ENCODE peak calls at places on chromosomes 4 and X, in six cellular contexts. M, P, A, D, G and B are unnamed samples.

GRCh38 chr4:15004701-15005301 is 2.5 kb downstream of the CPEB2 start:
- DNase-seq in M (peak), P (peak), A (peak), D (peak), G (no peak), B (peak)

GRCh38 chr4:41204400-41204978 is 9.9 kb downstream of the APBB2 start:
- DNase-seq in M (no peak), P (no peak), A (peak), D (peak), G (peak), B (peak)

GRCh38 chr4:168923526-168924194 is 86.4 kb downstream of the CBR4 start:
- DNase-seq in M (peak), P (peak), A (peak), D (peak), G (peak), B (peak)

GRCh38 chrX:110414679-110415439 is 56.2 kb downstream of the RTL9 start:
- DNase-seq in M (no peak), P (peak), A (no peak), D (peak), G (no peak), B (no peak)

GRCh38 chr4:182507808-182508207 is 264.6 kb downstream of the TENM3 start:
- DNase-seq in M (no peak), P (no peak), A (no peak), D (no peak), G (no peak), B (no peak)

GRCh38 chr4:185738038-185738552 is 73.9 kb downstream of the SORBS2 start:
- DNase-seq in M (no peak), P (no peak), A (peak), D (peak), G (no peak), B (peak)

GRCh38 chr4:105909699-105910340 is 14.5 kb downstream of the NPNT start:
- DNase-seq in M (no peak), P (no peak), A (peak), D (no peak), G (peak), B (peak)

GRCh38 chrX:49840679-49841078 is 11.6 kb downstream of the PAGE4 start:
- DNase-seq in M (no peak), P (peak), A (peak), D (peak), G (peak), B (peak)

GRCh38 chrX:65997978-65998717 is 41.7 kb downstream of the VSIG4 start:
- DNase-seq in M (no peak), P (no peak), A (no peak), D (no peak), G (no peak), B (no peak)

GRCh38 chr4:96649536-96649935 is 809.6 kb downstream of the PDHA2 start:
- DNase-seq in M (no peak), P (no peak), A (peak), D (no peak), G (peak), B (peak)

GRCh38 chr4:109739547-109739946 is 9.7 kb upstream of the PLA2G12A start:
- DNase-seq in M (no peak), P (no peak), A (peak), D (no peak), G (no peak), B (peak)

GRCh38 chr4:304987-305680 is at the start of gene ZNF732:
- DNase-seq in M (peak), P (no peak), A (peak), D (peak), G (no peak), B (peak)

GRCh38 chrX:73239242-73239641 is 24.6 kb upstream of the NAP1L2 start:
- DNase-seq in M (no peak), P (no peak), A (no peak), D (no peak), G (no peak), B (no peak)

GRCh38 chr4:110823251-110823650 is 200.4 kb upstream of the PITX2 start:
- DNase-seq in M (no peak), P (no peak), A (peak), D (peak), G (no peak), B (peak)

GRCh38 chr4:123250843-123251242 is 145.8 kb upstream of the SPRY1 start:
- DNase-seq in M (peak), P (no peak), A (peak), D (peak), G (no peak), B (peak)

GRCh38 chrX:55132416-55132815 is 43.6 kb downstream of the PAGE2 start:
- DNase-seq in M (no peak), P (no peak), A (no peak), D (no peak), G (no peak), B (no peak)

GRCh38 chr4:1518997-1519700 is 112.9 kb upstream of the NKX1-1 start:
- DNase-seq in M (no peak), P (no peak), A (no peak), D (no peak), G (no peak), B (no peak)

GRCh38 chr4:104616401-104616820 is 121.7 kb upstream of the CXXC4 start:
- DNase-seq in M (no peak), P (no peak), A (no peak), D (no peak), G (no peak), B (no peak)

GRCh38 chrX:129877401-129877800 is 28.6 kb upstream of the UTP14A start:
- DNase-seq in M (no peak), P (no peak), A (no peak), D (no peak), G (no peak), B (no peak)

GRCh38 chr4:67912051-67912450 is 28.2 kb upstream of the TMPRSS11D start:
- DNase-seq in M (no peak), P (no peak), A (no peak), D (no peak), G (no peak), B (no peak)

GRCh38 chrX:107725761-107726555 is 49.6 kb downstream of the TSC22D3 start:
- DNase-seq in M (no peak), P (no peak), A (peak), D (no peak), G (no peak), B (peak)

GRCh38 chrX:46574337-46574940 is 874 bp downstream of the CHST7 start:
- DNase-seq in M (no peak), P (peak), A (no peak), D (no peak), G (no peak), B (peak)

GRCh38 chr4:67556426-67556825 is 2.1 kb upstream of the STAP1 start:
- DNase-seq in M (no peak), P (no peak), A (no peak), D (no peak), G (no peak), B (no peak)

GRCh38 chr4:185774815-185775684 is 36.9 kb downstream of the SORBS2 start:
- DNase-seq in M (peak), P (no peak), A (peak), D (peak), G (no peak), B (peak)

GRCh38 chrX:13894888-13895564 is 78.1 kb upstream of the GPM6B start:
- DNase-seq in M (no peak), P (no peak), A (peak), D (peak), G (no peak), B (no peak)

GRCh38 chrX:20515841-20516461 is 249.2 kb upstream of the RPS6KA3 start:
- DNase-seq in M (peak), P (peak), A (peak), D (peak), G (peak), B (peak)

GRCh38 chr4:37661643-37662221 is 24.4 kb downstream of the RELL1 start:
- DNase-seq in M (no peak), P (no peak), A (peak), D (peak), G (no peak), B (no peak)

GRCh38 chr4:177001271-177002175 is 208.8 kb upstream of the VEGFC start:
- DNase-seq in M (no peak), P (no peak), A (peak), D (peak), G (no peak), B (peak)

GRCh38 chr4:119206178-119206577 is 6.3 kb upstream of the USP53 start:
- DNase-seq in M (no peak), P (no peak), A (no peak), D (no peak), G (no peak), B (no peak)

GRCh38 chr4:16779028-16779675 is 119.3 kb downstream of the LDB2 start:
- DNase-seq in M (no peak), P (no peak), A (no peak), D (peak), G (no peak), B (no peak)

GRCh38 chrX:41332988-41333743 is 796 bp upstream of the DDX3X start:
- DNase-seq in M (no peak), P (peak), A (peak), D (peak), G (peak), B (peak)

GRCh38 chr4:143692241-143692640 is 8.2 kb downstream of the FREM3 start:
- DNase-seq in M (no peak), P (no peak), A (no peak), D (no peak), G (no peak), B (no peak)

GRCh38 chrX:151753313-151754041 is 18.9 kb downstream of the CNGA2 start:
- DNase-seq in M (peak), P (peak), A (peak), D (peak), G (peak), B (peak)

GRCh38 chrX:112760697-112761096 is 79.9 kb downstream of the AMOT start:
- DNase-seq in M (no peak), P (peak), A (no peak), D (peak), G (no peak), B (no peak)

GRCh38 chr4:41406051-41406516 is 131.9 kb upstream of the LIMCH1 start:
- DNase-seq in M (no peak), P (no peak), A (no peak), D (no peak), G (no peak), B (no peak)

GRCh38 chrX:107227780-107228485 is 21.5 kb downstream of the DNAAF6 start:
- DNase-seq in M (no peak), P (no peak), A (no peak), D (no peak), G (no peak), B (no peak)

GRCh38 chr4:150135134-150135773 is 57.0 kb downstream of the DCLK2 start:
- DNase-seq in M (no peak), P (no peak), A (no peak), D (no peak), G (no peak), B (no peak)

GRCh38 chrX:23752740-23753435 is 9.8 kb upstream of the ACOT9 start:
- DNase-seq in M (no peak), P (no peak), A (no peak), D (peak), G (no peak), B (peak)

GRCh38 chr4:10082459-10083272 is 33.9 kb downstream of the WDR1 start:
- DNase-seq in M (no peak), P (no peak), A (no peak), D (no peak), G (no peak), B (no peak)

DNA sequence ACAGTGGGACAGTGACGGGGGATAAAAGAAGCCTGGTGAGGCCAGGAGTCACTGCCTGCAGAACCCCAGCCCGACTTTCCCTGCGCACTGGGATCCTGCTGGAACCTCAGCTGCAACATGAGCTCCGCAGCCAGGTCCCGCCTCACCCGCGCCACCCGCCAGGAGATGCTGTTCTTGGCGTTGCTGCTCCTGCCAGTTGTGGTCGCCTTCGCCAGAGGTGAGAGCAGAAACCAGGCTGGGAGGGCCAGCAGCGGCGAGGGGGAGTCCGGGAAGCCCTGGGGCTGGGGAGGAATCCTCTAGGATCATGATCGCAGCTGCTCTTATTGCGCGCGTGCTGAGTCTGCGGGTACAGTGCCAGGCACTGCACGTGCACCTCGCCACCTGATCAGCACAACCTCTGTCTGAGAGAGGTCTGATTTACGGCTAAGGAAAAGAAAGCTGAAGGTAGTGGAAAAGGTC is at the start of gene PF4V1:
- DNase-seq in M (no peak), P (no peak), A (no peak), D (no peak), G (no peak), B (no peak)
- TF ChIP-seq CTCF in M (peak), P (no peak), A (no peak), D (peak), G (no peak), B (peak)

GRCh38 chr4:23001478-23001877 is 308.7 kb downstream of the GBA3 start:
- DNase-seq in M (no peak), P (no peak), A (no peak), D (no peak), G (no peak), B (no peak)

GRCh38 chr4:22997358-22998224 is 304.9 kb downstream of the GBA3 start:
- DNase-seq in M (no peak), P (no peak), A (no peak), D (no peak), G (no peak), B (no peak)

GRCh38 chr4:22999419-22999818 is 306.7 kb downstream of the GBA3 start:
- DNase-seq in M (no peak), P (no peak), A (no peak), D (peak), G (no peak), B (no peak)
- TF ChIP-seq CTCF in M (no peak), P (no peak), A (no peak), D (peak), G (no peak), B (no peak)

GRCh38 chrX:34275710-34276109 is 143.6 kb upstream of the FAM47A start:
- DNase-seq in M (no peak), P (no peak), A (peak), D (no peak), G (no peak), B (no peak)
- TF ChIP-seq CTCF in M (no peak), P (no peak), A (peak), D (no peak), G (no peak), B (no peak)

DNA sequence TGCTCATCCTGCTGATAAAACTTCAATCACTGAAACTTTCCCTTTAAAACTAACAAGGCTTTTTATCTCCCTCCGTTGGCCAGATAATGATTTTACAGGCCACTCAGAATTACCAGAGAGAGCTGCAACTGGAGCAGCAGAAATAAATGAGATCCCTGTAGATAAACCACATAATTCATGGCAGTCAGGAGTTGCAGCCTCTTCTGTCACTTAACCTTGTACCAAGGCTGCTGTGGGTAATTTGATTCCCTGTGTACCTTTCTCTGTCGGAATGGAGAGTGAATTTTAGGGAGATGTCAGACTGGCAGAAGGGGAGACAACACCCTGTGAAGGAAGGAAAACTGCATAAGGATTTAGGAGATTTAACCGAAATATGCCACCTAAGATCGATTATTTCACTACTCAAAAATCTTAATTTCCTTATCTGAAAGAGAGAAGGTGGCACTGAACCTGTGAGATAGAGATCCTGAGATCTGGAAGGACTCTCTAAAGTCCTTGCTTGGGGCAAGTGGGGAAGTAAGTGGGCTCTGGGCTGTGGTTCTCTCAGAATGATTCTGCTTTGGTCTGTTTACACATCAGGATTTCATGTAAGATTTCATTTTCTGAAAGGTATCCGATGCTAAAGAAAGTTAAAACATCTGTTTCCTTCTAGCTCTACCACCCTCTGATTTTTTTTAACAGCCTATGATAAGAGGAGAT is 14.3 kb upstream of the TSPAN5 start:
- DNase-seq in M (no peak), P (no peak), A (no peak), D (no peak), G (no peak), B (no peak)
- TF ChIP-seq CTCF in M (peak), P (no peak), A (no peak), D (no peak), G (no peak), B (no peak)

DNA sequence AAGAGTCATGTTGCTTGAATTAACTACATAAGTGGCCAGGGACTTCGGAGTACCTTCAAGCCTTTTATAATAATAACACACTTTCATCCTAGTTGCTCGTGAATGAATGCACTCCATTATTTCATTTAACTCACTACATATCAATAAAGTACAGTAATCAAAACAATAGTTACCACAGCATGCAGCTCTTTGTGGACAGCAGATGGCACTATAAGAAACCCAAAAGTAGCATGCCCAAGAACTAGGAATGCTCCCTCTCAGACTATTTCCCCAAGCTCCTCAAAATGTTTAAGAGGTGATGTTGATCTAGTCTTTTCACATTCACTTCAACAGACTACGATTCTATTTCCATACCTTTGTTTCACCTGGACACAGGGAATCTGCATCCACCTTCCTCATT is 500.8 kb upstream of the DIAPH2 start:
- DNase-seq in M (no peak), P (no peak), A (peak), D (peak), G (no peak), B (no peak)
- TF ChIP-seq CTCF in M (peak), P (no peak), A (peak), D (peak), G (no peak), B (peak)

GRCh38 chr4:54427826-54428225 is 198.7 kb downstream of the PDGFRA start:
- DNase-seq in M (no peak), P (peak), A (no peak), D (no peak), G (no peak), B (no peak)

GRCh38 chr4:54428940-54429339 is 199.8 kb downstream of the PDGFRA start:
- DNase-seq in M (no peak), P (no peak), A (no peak), D (no peak), G (no peak), B (no peak)

GRCh38 chr4:54433686-54434085 is 204.6 kb downstream of the PDGFRA start:
- DNase-seq in M (no peak), P (peak), A (peak), D (peak), G (peak), B (peak)
- TF ChIP-seq CTCF in M (peak), P (peak), A (peak), D (peak), G (peak), B (peak)

DNA sequence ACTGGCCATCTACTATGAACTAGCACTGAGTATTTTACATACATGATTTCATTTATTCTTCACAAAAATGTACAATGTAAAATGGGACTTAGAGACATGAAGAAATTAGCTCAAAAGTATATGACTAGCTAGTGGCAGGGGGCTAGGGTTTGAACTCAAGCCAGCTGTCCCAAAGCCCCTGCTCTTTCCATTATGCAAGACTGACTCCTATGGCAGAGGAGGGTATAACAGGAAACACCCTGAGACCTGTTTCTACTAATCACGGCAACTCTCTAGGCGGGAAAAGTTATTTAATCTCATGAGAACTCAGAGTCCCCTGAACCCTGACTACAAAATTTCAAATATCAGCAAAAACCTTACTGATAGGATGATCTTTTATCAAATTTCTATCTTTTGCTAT is 150.6 kb downstream of the PRDM5 start:
- DNase-seq in M (no peak), P (no peak), A (no peak), D (no peak), G (no peak), B (no peak)
- TF ChIP-seq CTCF in M (no peak), P (peak), A (no peak), D (no peak), G (no peak), B (no peak)